ENCODE peak calls at places on chromosomes 4 and X, in seven cellular contexts. U is right atrium auricular region, B is tibial nerve, K is GM20000, J is GM12865, F is AG10803, M is psoas muscle. V is an unnamed sample.

GRCh38 chr4:55078987-55079386 is 46.4 kb downstream of the KDR start:
- DNase-seq in U (peak), B (peak), K (no peak), J (no peak), F (peak), M (peak), V (no peak)

GRCh38 chrX:40201486-40201885 is 103.7 kb upstream of the BCOR start:
- DNase-seq in U (no peak), B (no peak), K (peak), J (peak), F (no peak), M (no peak), V (peak)

GRCh38 chr4:40858946-40859345 is 109.2 kb downstream of the NSUN7 start:
- DNase-seq in U (no peak), B (no peak), K (no peak), J (no peak), F (no peak), M (no peak), V (no peak)

GRCh38 chr4:76059750-76060149 is 14.8 kb upstream of the ART3 start:
- DNase-seq in U (no peak), B (no peak), K (no peak), J (no peak), F (no peak), M (no peak), V (no peak)

GRCh38 chr4:81030617-81031388 is at the start of gene BMP3:
- DNase-seq in U (no peak), B (peak), K (no peak), J (peak), F (peak), M (no peak), V (no peak)

GRCh38 chr4:184598753-184599491 is 50.3 kb downstream of the CASP3 start:
- DNase-seq in U (no peak), B (no peak), K (no peak), J (no peak), F (peak), M (no peak), V (no peak)

GRCh38 chrX:151985955-151986354 is 11.5 kb upstream of the GABRE start:
- DNase-seq in U (no peak), B (no peak), K (no peak), J (no peak), F (peak), M (peak), V (no peak)

GRCh38 chr4:41257901-41258300 is 1.2 kb downstream of the UCHL1 start:
- DNase-seq in U (no peak), B (no peak), K (no peak), J (no peak), F (no peak), M (no peak), V (no peak)

GRCh38 chrX:27731962-27732361 is 75.8 kb upstream of the MAGEB10 start:
- DNase-seq in U (no peak), B (no peak), K (no peak), J (no peak), F (no peak), M (no peak), V (no peak)

GRCh38 chr4:155353923-155354540 is 22.7 kb downstream of the MAP9 start:
- DNase-seq in U (no peak), B (peak), K (peak), J (peak), F (peak), M (peak), V (no peak)

GRCh38 chr4:166527500-166527899 is 654.5 kb downstream of the TLL1 start:
- DNase-seq in U (no peak), B (no peak), K (no peak), J (peak), F (peak), M (no peak), V (no peak)

GRCh38 chrX:129959493-129959832 is 23.0 kb upstream of the BCORL1 start:
- DNase-seq in U (no peak), B (no peak), K (no peak), J (no peak), F (no peak), M (no peak), V (no peak)

GRCh38 chr4:130747842-130748241 is 1651.9 kb downstream of the C4orf33 start:
- DNase-seq in U (no peak), B (no peak), K (no peak), J (no peak), F (no peak), M (no peak), V (no peak)

GRCh38 chrX:7586126-7586525 is 256.8 kb upstream of the VCX start:
- DNase-seq in U (no peak), B (no peak), K (peak), J (peak), F (peak), M (no peak), V (no peak)

GRCh38 chrX:118254611-118255010 is 91.3 kb upstream of the WDR44 start:
- DNase-seq in U (peak), B (peak), K (peak), J (peak), F (peak), M (no peak), V (no peak)

GRCh38 chr4:4327652-4328121 is 37.6 kb downstream of the ZBTB49 start:
- DNase-seq in U (peak), B (no peak), K (peak), J (no peak), F (peak), M (no peak), V (peak)

GRCh38 chr4:136599890-136600289 is 932.4 kb downstream of the PCDH18 start:
- DNase-seq in U (no peak), B (no peak), K (no peak), J (no peak), F (no peak), M (no peak), V (no peak)

GRCh38 chr4:22473268-22473667 is 42.6 kb downstream of the ADGRA3 start:
- DNase-seq in U (no peak), B (no peak), K (no peak), J (no peak), F (peak), M (no peak), V (no peak)

GRCh38 chrX:10108288-10108687 is 48.5 kb upstream of the CLCN4 start:
- DNase-seq in U (no peak), B (no peak), K (no peak), J (no peak), F (no peak), M (no peak), V (no peak)

GRCh38 chr4:68466751-68467150 is 19.5 kb downstream of the TMPRSS11E start:
- DNase-seq in U (no peak), B (no peak), K (no peak), J (no peak), F (no peak), M (no peak), V (no peak)

GRCh38 chr4:66014146-66014765 is 344.0 kb upstream of the EPHA5 start:
- DNase-seq in U (no peak), B (no peak), K (no peak), J (no peak), F (no peak), M (peak), V (no peak)

GRCh38 chrX:46912673-46913491 is 661 bp downstream of the JADE3 start:
- DNase-seq in U (no peak), B (no peak), K (peak), J (peak), F (peak), M (peak), V (no peak)

GRCh38 chrX:134933248-134933647 is 57.5 kb upstream of the SMIM10 start:
- DNase-seq in U (no peak), B (no peak), K (no peak), J (no peak), F (no peak), M (no peak), V (no peak)

GRCh38 chr4:168551945-168552695 is 55.3 kb downstream of the PALLD start:
- DNase-seq in U (no peak), B (no peak), K (no peak), J (no peak), F (no peak), M (no peak), V (no peak)

GRCh38 chrX:118115948-118116307 is 682 bp downstream of the KLHL13 start:
- DNase-seq in U (no peak), B (no peak), K (no peak), J (no peak), F (no peak), M (no peak), V (no peak)

GRCh38 chrX:11949291-11949690 is 189.0 kb upstream of the FRMPD4 start:
- DNase-seq in U (no peak), B (no peak), K (no peak), J (no peak), F (no peak), M (no peak), V (no peak)

DNA sequence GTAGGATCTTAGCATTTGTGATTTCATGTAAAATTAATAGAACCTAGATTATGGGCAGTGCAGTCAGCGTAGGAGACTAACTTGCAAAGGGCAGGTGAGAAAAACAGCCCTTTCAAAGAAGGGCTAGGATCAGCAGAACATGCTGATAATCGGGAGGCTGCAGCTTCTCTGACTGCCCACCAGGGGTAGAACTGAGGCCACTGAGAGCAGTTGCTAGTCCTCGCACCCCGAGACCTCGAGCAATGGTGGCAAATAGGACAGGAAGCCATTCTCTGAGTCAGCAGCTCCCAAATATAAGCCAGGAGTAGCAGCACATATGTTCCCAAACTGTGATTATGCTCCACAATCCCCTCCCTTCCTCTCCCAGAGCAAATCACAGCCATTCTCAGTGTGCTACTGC is 186.4 kb downstream of the MSL3 start:
- DNase-seq in U (no peak), B (no peak), K (peak), J (peak), F (peak), M (no peak), V (no peak)
- TF ChIP-seq CTCF in U (peak), B (no peak), K (no peak), J (peak), F (peak), M (no peak), V (no peak)

GRCh38 chr4:83115000-83115399 is 471 bp upstream of the PLAC8 start:
- DNase-seq in U (no peak), B (no peak), K (no peak), J (no peak), F (peak), M (no peak), V (no peak)

GRCh38 chr4:83114576-83114975 is at the start of gene PLAC8:
- DNase-seq in U (no peak), B (no peak), K (peak), J (peak), F (no peak), M (no peak), V (no peak)

GRCh38 chr4:83112678-83113428 is 1.7 kb downstream of the PLAC8 start:
- DNase-seq in U (no peak), B (no peak), K (no peak), J (peak), F (peak), M (no peak), V (no peak)

GRCh38 chr4:83112239-83112638 is 2.3 kb downstream of the PLAC8 start:
- DNase-seq in U (no peak), B (no peak), K (peak), J (peak), F (no peak), M (no peak), V (no peak)

DNA sequence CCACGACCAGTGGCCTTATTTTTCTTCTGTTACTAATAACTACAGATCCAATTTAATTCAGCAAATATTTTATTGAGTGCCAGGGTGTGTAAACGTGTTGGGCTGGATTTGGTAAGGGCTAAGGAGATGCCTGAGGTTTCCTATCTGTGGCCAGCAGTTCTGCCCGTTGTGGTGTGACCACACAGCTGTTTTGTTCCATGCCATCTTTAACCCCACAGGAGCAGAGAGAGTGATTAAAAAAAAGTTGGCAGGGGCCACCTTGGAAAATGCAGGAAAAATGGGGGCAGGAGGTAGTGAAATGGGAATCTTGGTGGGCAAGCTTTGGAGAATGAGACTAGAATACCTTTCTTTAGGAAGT is 1.1 kb downstream of the PLAC8 start:
- DNase-seq in U (no peak), B (no peak), K (no peak), J (peak), F (peak), M (no peak), V (no peak)
- TF ChIP-seq CTCF in U (no peak), B (no peak), K (no peak), J (no peak), F (no peak), M (no peak), V (no peak)

GRCh38 chr4:32136081-32136787 is 1416.1 kb downstream of the PCDH7 start:
- DNase-seq in U (no peak), B (no peak), K (no peak), J (no peak), F (no peak), M (no peak), V (no peak)
- TF ChIP-seq CTCF in U (no peak), B (no peak), K (no peak), J (no peak), F (no peak), M (no peak), V (no peak)

DNA sequence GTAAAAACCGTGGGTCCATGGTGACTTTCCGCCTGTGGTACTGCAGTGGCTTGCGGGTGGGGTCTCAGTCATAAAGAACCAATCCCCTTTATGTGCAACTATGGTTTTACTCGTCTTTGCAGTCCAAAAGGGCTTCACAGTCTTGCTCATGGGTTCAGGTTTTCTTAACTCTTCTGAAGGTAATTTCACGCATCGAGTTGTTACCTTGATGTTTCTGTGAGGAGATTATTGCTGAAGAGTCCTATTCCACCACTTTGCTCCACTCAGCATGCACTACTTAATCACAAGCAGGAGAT is 41.5 kb downstream of the F8 start:
- DNase-seq in U (no peak), B (no peak), K (no peak), J (no peak), F (no peak), M (no peak), V (no peak)
- TF ChIP-seq CTCF in U (no peak), B (no peak), K (no peak), J (no peak), F (no peak), M (no peak), V (no peak)

GRCh38 chrX:154481195-154481594 is 2.1 kb upstream of the LAGE3 start:
- DNase-seq in U (no peak), B (no peak), K (no peak), J (peak), F (no peak), M (no peak), V (no peak)

GRCh38 chrX:154483325-154483724 is 3.1 kb downstream of the UBL4A start:
- DNase-seq in U (no peak), B (no peak), K (no peak), J (no peak), F (no peak), M (no peak), V (no peak)

GRCh38 chrX:154481911-154482601 is 3.0 kb upstream of the LAGE3 start:
- DNase-seq in U (no peak), B (no peak), K (no peak), J (no peak), F (no peak), M (no peak), V (no peak)

GRCh38 chrX:154484255-154485149 is 1.9 kb downstream of the UBL4A start:
- DNase-seq in U (no peak), B (no peak), K (no peak), J (no peak), F (no peak), M (no peak), V (peak)

DNA sequence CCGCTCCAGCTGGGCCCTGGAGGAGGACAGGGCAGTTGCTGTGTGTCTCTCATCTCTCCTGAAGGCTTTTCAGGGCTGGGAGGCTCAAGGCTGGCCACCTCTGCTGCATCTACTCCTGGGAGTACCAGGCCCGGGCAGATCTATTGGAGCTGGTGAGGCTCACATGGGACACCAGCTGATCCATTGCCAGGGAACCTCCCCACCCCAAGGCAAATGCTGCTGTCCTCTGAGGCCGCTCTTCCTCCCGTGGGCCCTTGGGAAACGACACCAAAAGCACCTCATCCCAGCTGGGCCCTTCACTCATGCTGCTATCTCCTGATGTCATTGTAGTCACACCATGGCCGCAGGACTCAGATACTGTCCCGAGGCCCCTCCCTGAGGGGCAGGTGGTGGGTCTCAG is 3.6 kb downstream of the UBL4A start:
- DNase-seq in U (no peak), B (no peak), K (no peak), J (no peak), F (no peak), M (no peak), V (no peak)
- TF ChIP-seq CTCF in U (no peak), B (no peak), K (no peak), J (no peak), F (no peak), M (no peak), V (no peak)

GRCh38 chrX:99800016-99800415 is 610.1 kb downstream of the PCDH19 start:
- DNase-seq in U (no peak), B (no peak), K (no peak), J (no peak), F (no peak), M (no peak), V (no peak)

GRCh38 chrX:99798951-99799350 is 611.1 kb downstream of the PCDH19 start:
- DNase-seq in U (no peak), B (no peak), K (no peak), J (no peak), F (peak), M (no peak), V (no peak)

DNA sequence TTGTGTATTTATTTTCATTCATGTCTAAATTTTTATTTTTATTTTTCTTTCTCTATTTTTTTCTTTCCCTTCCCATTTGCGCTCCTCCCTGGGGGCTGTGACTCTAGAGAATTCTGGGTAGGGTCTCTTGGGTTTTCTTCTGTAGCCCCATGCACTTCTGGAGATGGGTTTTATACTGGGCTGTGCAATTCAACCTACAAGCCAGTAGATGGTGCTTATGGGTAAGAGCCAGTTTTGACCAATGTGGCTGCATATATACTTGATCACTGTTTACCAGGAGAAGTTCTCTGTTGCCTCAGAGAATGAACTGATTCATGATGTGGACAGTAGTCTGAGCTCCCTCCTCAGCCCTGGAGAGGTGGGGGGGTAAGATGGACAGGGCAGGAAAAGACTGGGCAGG is 614.6 kb downstream of the PCDH19 start:
- DNase-seq in U (no peak), B (no peak), K (no peak), J (no peak), F (no peak), M (no peak), V (no peak)
- TF ChIP-seq CTCF in U (no peak), B (no peak), K (peak), J (no peak), F (no peak), M (no peak), V (no peak)

GRCh38 chrX:96372313-96373046 is 312.2 kb upstream of the DIAPH2 start:
- DNase-seq in U (no peak), B (no peak), K (peak), J (peak), F (peak), M (no peak), V (no peak)
- TF ChIP-seq CTCF in U (peak), B (peak), K (peak), J (peak), F (peak), M (peak), V (peak)

V was measured in CD14-positive monocyte.